ENCODE peak calls at places on chromosomes 1 and 21, in seven cellular contexts. One of them, this sample, is unnamed.

GRCh38 chr1:223230161-223230881 is 87.3 kb upstream of the TLR5 start:
- DNase-seq in sigmoid colon: no peak
- DNase-seq in stomach: no peak
- DNase-seq in A549: no peak
- DNase-seq in ovary: no peak
- DNase-seq in transverse colon: no peak
- DNase-seq in K562: no peak
- DNase-seq in this sample: no peak

GRCh38 chr1:196680107-196680506 is 28.3 kb downstream of the CFH start:
- DNase-seq in K562: no peak
- DNase-seq in A549: no peak
- DNase-seq in transverse colon: no peak
- DNase-seq in ovary: no peak
- DNase-seq in stomach: no peak
- DNase-seq in sigmoid colon: no peak
- DNase-seq in this sample: no peak

GRCh38 chr1:115744876-115745275 is 23.6 kb downstream of the CASQ2 start:
- DNase-seq in A549: no peak
- DNase-seq in transverse colon: no peak
- DNase-seq in sigmoid colon: no peak
- DNase-seq in K562: no peak
- DNase-seq in ovary: no peak
- DNase-seq in stomach: no peak
- DNase-seq in this sample: no peak

GRCh38 chr1:207890136-207890738 is 20.7 kb downstream of the CD34 start:
- DNase-seq in sigmoid colon: peak; percentile 92
- DNase-seq in A549: no peak
- DNase-seq in transverse colon: peak; percentile 38
- DNase-seq in ovary: peak; percentile 78
- DNase-seq in stomach: peak; percentile 66
- DNase-seq in K562: no peak
- DNase-seq in this sample: peak; percentile 54

GRCh38 chr1:183039985-183040447 is 16.8 kb downstream of the LAMC1 start:
- DNase-seq in K562: no peak
- DNase-seq in transverse colon: no peak
- DNase-seq in sigmoid colon: no peak
- DNase-seq in stomach: no peak
- DNase-seq in ovary: no peak
- DNase-seq in A549: no peak
- DNase-seq in this sample: no peak

GRCh38 chr1:95276429-95276828 is 42.4 kb downstream of the RWDD3 start:
- DNase-seq in ovary: no peak
- DNase-seq in stomach: no peak
- DNase-seq in transverse colon: no peak
- DNase-seq in sigmoid colon: no peak
- DNase-seq in A549: no peak
- DNase-seq in K562: no peak
- DNase-seq in this sample: no peak

GRCh38 chr21:32377506-32377905 is 15.3 kb downstream of the URB1 start:
- DNase-seq in sigmoid colon: no peak
- DNase-seq in stomach: no peak
- DNase-seq in A549: no peak
- DNase-seq in transverse colon: no peak
- DNase-seq in ovary: no peak
- DNase-seq in K562: no peak
- DNase-seq in this sample: no peak

GRCh38 chr1:152191260-152191659 is 32.2 kb upstream of the RPTN start:
- DNase-seq in A549: no peak
- DNase-seq in transverse colon: no peak
- DNase-seq in sigmoid colon: no peak
- DNase-seq in ovary: no peak
- DNase-seq in stomach: no peak
- DNase-seq in K562: no peak
- DNase-seq in this sample: no peak

GRCh38 chr21:43866233-43866632 is 1.2 kb downstream of the AGPAT3 start:
- DNase-seq in sigmoid colon: peak; percentile 83
- DNase-seq in ovary: peak; percentile 52
- DNase-seq in K562: peak; percentile 69
- DNase-seq in transverse colon: peak; percentile 58
- DNase-seq in A549: no peak
- DNase-seq in stomach: no peak
- DNase-seq in this sample: peak; percentile 26

GRCh38 chr21:43865471-43866181 is 603 bp downstream of the AGPAT3 start:
- DNase-seq in ovary: peak; percentile 51
- DNase-seq in transverse colon: peak; percentile 76
- DNase-seq in K562: peak; percentile 65
- DNase-seq in sigmoid colon: peak; percentile 73
- DNase-seq in stomach: peak; percentile 69
- DNase-seq in A549: peak; percentile 30
- DNase-seq in this sample: no peak

GRCh38 chr21:43867936-43868335 is 2.9 kb downstream of the AGPAT3 start:
- DNase-seq in stomach: no peak
- DNase-seq in ovary: no peak
- DNase-seq in A549: no peak
- DNase-seq in sigmoid colon: no peak
- DNase-seq in K562: no peak
- DNase-seq in transverse colon: no peak
- DNase-seq in this sample: no peak

GRCh38 chr21:43867332-43867703 is 2.3 kb downstream of the AGPAT3 start:
- DNase-seq in transverse colon: no peak
- DNase-seq in ovary: no peak
- DNase-seq in A549: no peak
- DNase-seq in K562: no peak
- DNase-seq in stomach: no peak
- DNase-seq in sigmoid colon: no peak
- DNase-seq in this sample: no peak

DNA sequence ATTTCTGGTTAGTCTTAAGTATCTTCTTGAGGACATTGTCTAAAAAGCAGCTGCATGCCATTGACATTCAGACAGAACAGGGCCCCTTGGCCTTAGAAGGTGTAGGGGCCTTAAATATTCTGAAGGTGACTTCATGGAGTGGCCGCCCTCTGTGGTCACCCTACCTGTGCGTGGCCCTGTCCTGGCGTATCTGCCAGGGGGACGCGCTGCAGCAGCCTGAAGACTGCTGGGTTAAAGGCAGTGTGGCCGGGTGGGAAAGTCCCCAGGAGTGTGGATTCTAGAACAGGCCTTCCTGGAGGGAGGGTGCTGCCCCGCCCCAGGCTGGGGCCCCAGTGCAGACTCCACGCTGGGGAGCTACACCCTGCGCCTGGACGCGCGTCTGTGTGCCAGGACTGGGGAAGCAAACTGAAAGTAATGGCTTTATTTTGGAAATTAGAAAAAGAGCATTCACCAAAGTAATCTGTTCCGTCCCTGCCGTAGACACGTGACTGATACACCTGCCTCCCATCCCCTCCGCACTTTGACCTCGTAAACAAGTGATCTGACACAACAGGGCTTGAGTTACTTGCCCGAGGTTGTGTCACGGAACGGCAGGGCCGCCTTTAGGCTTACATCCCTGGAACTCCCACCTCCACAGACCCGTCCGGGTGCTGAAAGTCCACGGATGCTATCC is 1.8 kb downstream of the AGPAT3 start:
- DNase-seq in ovary: no peak
- DNase-seq in transverse colon: peak; percentile 82
- DNase-seq in A549: no peak
- DNase-seq in K562: peak; percentile 57
- DNase-seq in stomach: peak; percentile 78
- DNase-seq in sigmoid colon: no peak
- DNase-seq in this sample: no peak
- TF ChIP-seq EP300 in ovary: no peak
- TF ChIP-seq EP300 in transverse colon: no peak
- TF ChIP-seq EP300 in A549: no peak
- TF ChIP-seq EP300 in K562: no peak
- TF ChIP-seq EP300 in stomach: no peak
- TF ChIP-seq EP300 in sigmoid colon: no peak
- TF ChIP-seq EP300 in this sample: no peak

GRCh38 chr1:231052777-231053176 is 12.7 kb upstream of the FAM89A start:
- DNase-seq in stomach: no peak
- DNase-seq in transverse colon: no peak
- DNase-seq in sigmoid colon: no peak
- DNase-seq in ovary: no peak
- DNase-seq in A549: no peak
- DNase-seq in K562: no peak
- DNase-seq in this sample: no peak

GRCh38 chr1:231050395-231050794 is 10.3 kb upstream of the FAM89A start:
- DNase-seq in transverse colon: no peak
- DNase-seq in K562: no peak
- DNase-seq in stomach: no peak
- DNase-seq in sigmoid colon: no peak
- DNase-seq in A549: no peak
- DNase-seq in ovary: no peak
- DNase-seq in this sample: no peak

GRCh38 chr1:231045318-231045717 is 5.3 kb upstream of the FAM89A start:
- DNase-seq in stomach: no peak
- DNase-seq in ovary: no peak
- DNase-seq in transverse colon: no peak
- DNase-seq in A549: no peak
- DNase-seq in K562: no peak
- DNase-seq in sigmoid colon: no peak
- DNase-seq in this sample: no peak

GRCh38 chr1:231046730-231047395 is 6.8 kb upstream of the FAM89A start:
- DNase-seq in ovary: no peak
- DNase-seq in A549: no peak
- DNase-seq in transverse colon: no peak
- DNase-seq in K562: peak; percentile 74
- DNase-seq in stomach: no peak
- DNase-seq in sigmoid colon: no peak
- DNase-seq in this sample: no peak

DNA sequence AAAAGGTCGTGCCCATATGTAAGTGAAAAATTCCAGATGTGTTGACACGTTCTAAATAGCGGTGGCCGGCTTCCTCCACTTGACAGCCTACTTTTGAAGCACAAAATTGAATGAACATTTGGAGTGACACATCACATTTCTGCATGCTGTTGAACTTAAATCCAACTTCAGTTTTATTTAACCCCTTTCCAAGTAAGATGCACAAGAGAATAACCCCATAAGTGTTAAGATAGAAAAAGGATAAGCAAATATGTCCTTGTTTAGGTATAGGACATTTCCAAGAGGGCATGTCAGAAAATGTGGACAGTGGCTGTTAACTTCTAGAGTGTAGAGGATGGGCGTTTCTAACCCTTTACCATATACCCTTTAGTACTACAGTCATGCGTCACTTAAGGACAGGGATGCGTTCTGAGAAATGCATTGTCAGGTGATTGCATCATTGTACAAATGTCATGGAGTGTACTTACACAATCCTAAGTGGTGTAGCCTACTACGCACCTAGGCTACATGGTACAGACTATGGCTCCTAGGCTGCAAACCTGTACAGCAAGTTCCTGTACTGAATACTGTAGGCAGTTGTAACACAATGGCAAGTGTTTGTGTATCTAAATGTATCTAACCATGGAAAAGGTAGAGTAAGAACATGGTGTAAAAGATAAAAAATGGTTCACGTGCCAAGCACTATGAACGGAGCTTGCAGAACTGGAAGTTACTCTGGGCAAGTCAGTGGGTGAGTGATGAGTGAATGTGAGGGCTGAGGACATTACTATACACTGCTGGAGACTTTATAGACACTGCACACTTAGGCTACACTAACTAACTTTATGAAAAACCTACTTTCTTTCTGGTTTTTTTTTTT is 9.3 kb upstream of the FAM89A start:
- DNase-seq in A549: no peak
- DNase-seq in stomach: no peak
- DNase-seq in K562: peak; percentile 82
- DNase-seq in sigmoid colon: no peak
- DNase-seq in transverse colon: no peak
- DNase-seq in ovary: no peak
- DNase-seq in this sample: no peak
- TF ChIP-seq EP300 in A549: no peak
- TF ChIP-seq EP300 in stomach: no peak
- TF ChIP-seq EP300 in K562: peak; percentile 97
- TF ChIP-seq EP300 in sigmoid colon: no peak
- TF ChIP-seq EP300 in transverse colon: no peak
- TF ChIP-seq EP300 in ovary: no peak
- TF ChIP-seq EP300 in this sample: no peak

GRCh38 chr1:73813726-73814125 is 384.2 kb downstream of the LRRIQ3 start:
- DNase-seq in ovary: no peak
- DNase-seq in K562: no peak
- DNase-seq in stomach: no peak
- DNase-seq in transverse colon: no peak
- DNase-seq in sigmoid colon: no peak
- DNase-seq in A549: no peak
- DNase-seq in this sample: no peak

DNA sequence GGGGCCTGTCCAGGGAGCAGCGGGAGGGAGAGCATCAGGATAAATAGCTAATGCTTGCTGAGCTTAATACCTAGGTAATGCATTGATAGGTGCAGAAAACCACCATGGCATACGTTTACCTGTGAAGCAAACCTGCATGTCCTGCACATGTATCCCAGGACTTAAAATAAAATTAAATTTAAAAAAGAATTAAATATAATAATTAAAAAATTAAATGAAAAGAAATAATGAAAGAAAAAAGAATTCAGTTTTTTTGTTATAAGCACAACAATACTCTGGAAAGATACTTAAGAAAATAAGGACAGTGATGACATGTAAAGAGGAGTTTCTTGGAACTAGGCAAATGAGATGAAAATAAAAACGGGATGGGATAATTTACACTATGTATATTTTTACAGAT is 386.2 kb downstream of the LRRIQ3 start:
- DNase-seq in K562: no peak
- DNase-seq in sigmoid colon: no peak
- DNase-seq in stomach: no peak
- DNase-seq in transverse colon: no peak
- DNase-seq in A549: no peak
- DNase-seq in ovary: no peak
- DNase-seq in this sample: no peak
- TF ChIP-seq EP300 in K562: no peak
- TF ChIP-seq EP300 in sigmoid colon: no peak
- TF ChIP-seq EP300 in stomach: no peak
- TF ChIP-seq EP300 in transverse colon: no peak
- TF ChIP-seq EP300 in A549: no peak
- TF ChIP-seq EP300 in ovary: no peak
- TF ChIP-seq EP300 in this sample: no peak

GRCh38 chr1:31479801-31480200 is 66.8 kb downstream of the SERINC2 start:
- DNase-seq in stomach: no peak
- DNase-seq in ovary: no peak
- DNase-seq in transverse colon: no peak
- DNase-seq in K562: no peak
- DNase-seq in A549: no peak
- DNase-seq in sigmoid colon: no peak
- DNase-seq in this sample: no peak

GRCh38 chr1:31487894-31488293 is 74.9 kb downstream of the SERINC2 start:
- DNase-seq in sigmoid colon: no peak
- DNase-seq in transverse colon: no peak
- DNase-seq in stomach: no peak
- DNase-seq in ovary: no peak
- DNase-seq in K562: no peak
- DNase-seq in A549: no peak
- DNase-seq in this sample: no peak

GRCh38 chr1:31482478-31483011 is 69.5 kb downstream of the SERINC2 start:
- DNase-seq in stomach: no peak
- DNase-seq in A549: no peak
- DNase-seq in sigmoid colon: no peak
- DNase-seq in transverse colon: no peak
- DNase-seq in K562: no peak
- DNase-seq in ovary: no peak
- DNase-seq in this sample: no peak

GRCh38 chr1:31487143-31487542 is 74.1 kb downstream of the SERINC2 start:
- DNase-seq in stomach: no peak
- DNase-seq in ovary: no peak
- DNase-seq in sigmoid colon: no peak
- DNase-seq in A549: no peak
- DNase-seq in transverse colon: no peak
- DNase-seq in K562: no peak
- DNase-seq in this sample: no peak

DNA sequence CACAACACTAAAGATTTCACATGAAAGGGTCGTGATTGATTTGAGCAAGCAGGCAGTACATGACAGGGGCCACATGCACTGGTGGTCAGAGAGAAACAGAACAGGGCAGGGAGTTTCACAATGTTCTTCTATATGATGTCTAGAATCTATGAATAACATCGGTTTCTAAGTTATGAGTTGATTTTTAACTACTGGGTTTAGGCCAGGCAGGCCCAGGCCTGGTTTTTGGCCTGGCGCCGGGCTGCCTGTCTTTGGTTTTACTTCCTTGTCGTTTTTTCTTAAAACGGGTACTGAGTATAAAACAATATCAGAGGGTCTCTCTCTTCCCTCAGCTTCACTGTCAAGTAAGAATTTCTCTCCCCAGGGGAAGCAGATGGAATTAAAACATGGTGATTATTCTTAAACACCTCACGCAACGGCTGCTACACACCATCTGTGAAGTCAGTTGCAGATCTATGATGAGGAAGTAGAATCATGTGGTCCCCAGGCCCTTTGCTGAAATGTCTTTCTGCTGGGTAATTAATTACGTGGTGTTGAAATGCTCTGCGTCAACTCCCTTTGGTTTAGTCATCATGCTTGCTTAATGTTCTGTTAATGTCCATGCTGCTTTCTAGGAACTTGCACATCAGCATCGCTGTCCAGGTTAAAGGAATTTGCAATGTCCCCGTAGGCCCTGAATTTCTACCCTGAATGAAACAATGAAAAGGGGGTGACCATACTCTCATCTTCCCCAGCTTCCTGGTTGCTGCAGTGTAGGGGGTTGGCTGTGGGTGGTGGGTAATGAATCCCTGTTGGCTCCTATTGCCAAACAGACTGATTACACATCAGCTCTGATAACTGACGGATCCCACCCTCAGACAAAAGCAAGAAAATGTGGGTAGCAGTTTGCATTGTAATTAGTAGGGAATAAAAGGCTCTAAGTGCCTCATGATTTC is 70.3 kb downstream of the SERINC2 start:
- DNase-seq in sigmoid colon: peak; percentile 72
- DNase-seq in K562: peak; percentile 61
- DNase-seq in ovary: no peak
- DNase-seq in A549: no peak
- DNase-seq in transverse colon: peak; percentile 50
- DNase-seq in stomach: peak; percentile 54
- DNase-seq in this sample: no peak
- TF ChIP-seq EP300 in sigmoid colon: peak; percentile 60
- TF ChIP-seq EP300 in K562: peak; percentile 83
- TF ChIP-seq EP300 in ovary: peak; percentile 27
- TF ChIP-seq EP300 in A549: peak; percentile 54
- TF ChIP-seq EP300 in transverse colon: peak; percentile 27
- TF ChIP-seq EP300 in stomach: peak; percentile 7
- TF ChIP-seq EP300 in this sample: peak; percentile 75

This sample was measured in tibial nerve.